ENCODE peak calls at places on chromosome 17, in seven cellular contexts. One of them, this sample, is unnamed. For H3K4me1, the result is how much of the 10 kb centered on the place peaks cover.

GRCh38 chr17:31541559-31541958 is 150.1 kb downstream of the RAB11FIP4 start:
- ATAC-seq in heart left ventricle: peak
- ATAC-seq in HCT116: peak
- ATAC-seq in right lobe of liver: peak
- ATAC-seq in GM12878: peak
- ATAC-seq in A549: peak
- ATAC-seq in K562: peak
- ATAC-seq in this sample: no peak

GRCh38 chr17:38873646-38874380 is 4.0 kb downstream of the LASP1 start:
- ATAC-seq in heart left ventricle: no peak
- ATAC-seq in HCT116: no peak
- ATAC-seq in right lobe of liver: no peak
- ATAC-seq in GM12878: no peak
- ATAC-seq in A549: no peak
- ATAC-seq in K562: no peak
- ATAC-seq in this sample: no peak

GRCh38 chr17:6749519-6749918 is 6.3 kb upstream of the XAF1 start:
- ATAC-seq in heart left ventricle: no peak
- ATAC-seq in HCT116: peak
- ATAC-seq in right lobe of liver: no peak
- ATAC-seq in GM12878: no peak
- ATAC-seq in A549: no peak
- ATAC-seq in K562: no peak
- ATAC-seq in this sample: no peak

GRCh38 chr17:76683011-76683755 is 27.6 kb downstream of the MXRA7 start:
- ATAC-seq in heart left ventricle: no peak
- ATAC-seq in HCT116: no peak
- ATAC-seq in right lobe of liver: no peak
- ATAC-seq in GM12878: peak
- ATAC-seq in A549: no peak
- ATAC-seq in K562: peak
- ATAC-seq in this sample: no peak

GRCh38 chr17:39928868-39929651 is 1.5 kb downstream of the LRRC3C start:
- ATAC-seq in heart left ventricle: peak
- ATAC-seq in HCT116: no peak
- ATAC-seq in right lobe of liver: no peak
- ATAC-seq in GM12878: peak
- ATAC-seq in A549: peak
- ATAC-seq in K562: no peak
- ATAC-seq in this sample: no peak

GRCh38 chr17:81869221-81870154 is 1.6 kb downstream of the ARHGDIA start:
- ATAC-seq in heart left ventricle: no peak
- ATAC-seq in HCT116: peak
- ATAC-seq in right lobe of liver: no peak
- ATAC-seq in GM12878: peak
- ATAC-seq in A549: peak
- ATAC-seq in K562: peak
- ATAC-seq in this sample: peak

GRCh38 chr17:2202302-2202995 is 101.1 kb downstream of the SMG6 start:
- ATAC-seq in heart left ventricle: no peak
- ATAC-seq in HCT116: no peak
- ATAC-seq in right lobe of liver: no peak
- ATAC-seq in GM12878: no peak
- ATAC-seq in A549: no peak
- ATAC-seq in K562: no peak
- ATAC-seq in this sample: no peak

GRCh38 chr17:83098241-83099085 is 19.1 kb downstream of the METRNL start:
- ATAC-seq in heart left ventricle: peak
- ATAC-seq in HCT116: no peak
- ATAC-seq in right lobe of liver: peak
- ATAC-seq in GM12878: no peak
- ATAC-seq in A549: no peak
- ATAC-seq in K562: no peak
- ATAC-seq in this sample: no peak

GRCh38 chr17:34368455-34369195 is 5.6 kb upstream of the CCL1 start:
- ATAC-seq in heart left ventricle: no peak
- ATAC-seq in HCT116: no peak
- ATAC-seq in right lobe of liver: peak
- ATAC-seq in GM12878: no peak
- ATAC-seq in A549: no peak
- ATAC-seq in K562: no peak
- ATAC-seq in this sample: no peak

GRCh38 chr17:41760878-41761277 is 25.6 kb downstream of the JUP start:
- ATAC-seq in heart left ventricle: no peak
- ATAC-seq in HCT116: no peak
- ATAC-seq in right lobe of liver: no peak
- ATAC-seq in GM12878: peak
- ATAC-seq in A549: no peak
- ATAC-seq in K562: no peak
- ATAC-seq in this sample: no peak

GRCh38 chr17:7356072-7356549 is 1.2 kb downstream of the TMEM95 start:
- ATAC-seq in heart left ventricle: peak
- ATAC-seq in HCT116: peak
- ATAC-seq in right lobe of liver: peak
- ATAC-seq in GM12878: peak
- ATAC-seq in A549: peak
- ATAC-seq in K562: peak
- ATAC-seq in this sample: peak

GRCh38 chr17:69326302-69327059 is 452 bp downstream of the ABCA5 start:
- ATAC-seq in heart left ventricle: peak
- ATAC-seq in HCT116: peak
- ATAC-seq in right lobe of liver: peak
- ATAC-seq in GM12878: peak
- ATAC-seq in A549: peak
- ATAC-seq in K562: peak
- ATAC-seq in this sample: no peak

GRCh38 chr17:61687769-61688168 is 96.8 kb upstream of the NACA2 start:
- ATAC-seq in heart left ventricle: no peak
- ATAC-seq in HCT116: no peak
- ATAC-seq in right lobe of liver: no peak
- ATAC-seq in GM12878: no peak
- ATAC-seq in A549: no peak
- ATAC-seq in K562: no peak
- ATAC-seq in this sample: no peak

DNA sequence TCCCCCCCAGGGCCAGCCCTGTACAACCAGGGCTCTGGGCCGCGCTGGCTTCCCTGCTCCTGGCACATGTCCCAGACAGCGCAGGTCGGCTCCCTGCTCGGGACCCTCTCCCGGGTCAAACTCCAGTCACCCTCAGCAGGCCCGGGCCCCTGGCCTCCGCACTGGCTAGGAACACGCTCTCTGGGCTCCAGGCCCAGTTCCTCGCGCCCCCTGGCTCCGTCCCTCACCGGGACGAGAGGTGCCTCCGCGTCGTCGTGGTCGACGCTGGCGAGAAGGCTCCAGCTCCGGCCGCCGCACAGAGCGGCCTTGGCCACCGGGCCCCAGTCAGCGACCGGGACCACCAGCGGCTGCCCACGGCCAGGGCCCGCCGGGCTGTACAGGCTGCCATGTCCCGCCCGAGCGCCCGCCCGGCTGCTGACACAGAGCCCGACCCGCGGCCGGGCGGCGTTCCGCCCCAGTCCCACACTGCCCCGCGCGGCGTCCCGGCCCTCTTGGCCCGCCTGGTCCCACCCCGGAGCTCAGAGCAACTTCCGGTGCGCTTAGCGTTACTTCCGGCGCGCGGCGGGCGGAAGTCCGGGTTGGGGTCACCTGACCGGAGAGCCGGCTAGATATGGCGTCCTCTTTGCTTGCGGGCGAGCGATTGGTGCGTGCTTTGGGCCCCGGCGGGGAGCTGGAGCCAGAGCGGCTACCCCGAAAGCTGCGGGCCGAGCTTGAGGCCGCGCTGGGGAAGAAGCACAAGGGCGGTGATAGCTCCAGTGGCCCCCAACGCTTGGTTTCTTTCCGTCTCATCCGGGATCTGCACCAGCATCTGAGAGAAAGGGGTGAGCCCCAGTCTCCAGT is at the start of gene POLDIP2:
- ATAC-seq in heart left ventricle: peak
- ATAC-seq in HCT116: peak
- ATAC-seq in right lobe of liver: peak
- ATAC-seq in GM12878: peak
- ATAC-seq in A549: peak
- ATAC-seq in K562: peak
- ATAC-seq in this sample: peak
- TF ChIP-seq POLR2A in heart left ventricle: peak
- TF ChIP-seq POLR2A in HCT116: peak
- TF ChIP-seq POLR2A in right lobe of liver: peak
- TF ChIP-seq POLR2A in GM12878: peak
- TF ChIP-seq POLR2A in A549: peak
- TF ChIP-seq POLR2A in K562: peak
- TF ChIP-seq POLR2A in this sample: peak

GRCh38 chr17:57911834-57912673 is 43.2 kb downstream of the CUEDC1 start:
- ATAC-seq in heart left ventricle: peak
- ATAC-seq in HCT116: peak
- ATAC-seq in right lobe of liver: peak
- ATAC-seq in GM12878: no peak
- ATAC-seq in A549: peak
- ATAC-seq in K562: no peak
- ATAC-seq in this sample: peak
- H3K4me1 ChIP-seq in heart left ventricle: half or more
- H3K4me1 ChIP-seq in HCT116: half or more
- H3K4me1 ChIP-seq in right lobe of liver: under half
- H3K4me1 ChIP-seq in GM12878: under half
- H3K4me1 ChIP-seq in A549: half or more
- H3K4me1 ChIP-seq in K562: under half
- H3K4me1 ChIP-seq in this sample: half or more

GRCh38 chr17:36640346-36640745 is 39.0 kb downstream of the MRM1 start:
- ATAC-seq in heart left ventricle: no peak
- ATAC-seq in HCT116: no peak
- ATAC-seq in right lobe of liver: no peak
- ATAC-seq in GM12878: no peak
- ATAC-seq in A549: no peak
- ATAC-seq in K562: no peak
- ATAC-seq in this sample: no peak

GRCh38 chr17:36640836-36641235 is 39.5 kb downstream of the MRM1 start:
- ATAC-seq in heart left ventricle: no peak
- ATAC-seq in HCT116: no peak
- ATAC-seq in right lobe of liver: no peak
- ATAC-seq in GM12878: no peak
- ATAC-seq in A549: no peak
- ATAC-seq in K562: no peak
- ATAC-seq in this sample: no peak

GRCh38 chr17:36641877-36642845 is 40.8 kb downstream of the MRM1 start:
- ATAC-seq in heart left ventricle: no peak
- ATAC-seq in HCT116: no peak
- ATAC-seq in right lobe of liver: no peak
- ATAC-seq in GM12878: no peak
- ATAC-seq in A549: peak
- ATAC-seq in K562: no peak
- ATAC-seq in this sample: no peak

GRCh38 chr17:36643086-36643685 is 41.8 kb downstream of the MRM1 start:
- ATAC-seq in heart left ventricle: no peak
- ATAC-seq in HCT116: no peak
- ATAC-seq in right lobe of liver: no peak
- ATAC-seq in GM12878: no peak
- ATAC-seq in A549: no peak
- ATAC-seq in K562: no peak
- ATAC-seq in this sample: no peak

GRCh38 chr17:36641331-36641876 is 40.0 kb downstream of the MRM1 start:
- ATAC-seq in heart left ventricle: no peak
- ATAC-seq in HCT116: no peak
- ATAC-seq in right lobe of liver: peak
- ATAC-seq in GM12878: no peak
- ATAC-seq in A549: peak
- ATAC-seq in K562: no peak
- ATAC-seq in this sample: no peak
- H3K4me3 ChIP-seq in heart left ventricle: peak
- H3K4me3 ChIP-seq in HCT116: no peak
- H3K4me3 ChIP-seq in right lobe of liver: peak
- H3K4me3 ChIP-seq in GM12878: no peak
- H3K4me3 ChIP-seq in A549: peak
- H3K4me3 ChIP-seq in K562: no peak
- H3K4me3 ChIP-seq in this sample: peak

DNA sequence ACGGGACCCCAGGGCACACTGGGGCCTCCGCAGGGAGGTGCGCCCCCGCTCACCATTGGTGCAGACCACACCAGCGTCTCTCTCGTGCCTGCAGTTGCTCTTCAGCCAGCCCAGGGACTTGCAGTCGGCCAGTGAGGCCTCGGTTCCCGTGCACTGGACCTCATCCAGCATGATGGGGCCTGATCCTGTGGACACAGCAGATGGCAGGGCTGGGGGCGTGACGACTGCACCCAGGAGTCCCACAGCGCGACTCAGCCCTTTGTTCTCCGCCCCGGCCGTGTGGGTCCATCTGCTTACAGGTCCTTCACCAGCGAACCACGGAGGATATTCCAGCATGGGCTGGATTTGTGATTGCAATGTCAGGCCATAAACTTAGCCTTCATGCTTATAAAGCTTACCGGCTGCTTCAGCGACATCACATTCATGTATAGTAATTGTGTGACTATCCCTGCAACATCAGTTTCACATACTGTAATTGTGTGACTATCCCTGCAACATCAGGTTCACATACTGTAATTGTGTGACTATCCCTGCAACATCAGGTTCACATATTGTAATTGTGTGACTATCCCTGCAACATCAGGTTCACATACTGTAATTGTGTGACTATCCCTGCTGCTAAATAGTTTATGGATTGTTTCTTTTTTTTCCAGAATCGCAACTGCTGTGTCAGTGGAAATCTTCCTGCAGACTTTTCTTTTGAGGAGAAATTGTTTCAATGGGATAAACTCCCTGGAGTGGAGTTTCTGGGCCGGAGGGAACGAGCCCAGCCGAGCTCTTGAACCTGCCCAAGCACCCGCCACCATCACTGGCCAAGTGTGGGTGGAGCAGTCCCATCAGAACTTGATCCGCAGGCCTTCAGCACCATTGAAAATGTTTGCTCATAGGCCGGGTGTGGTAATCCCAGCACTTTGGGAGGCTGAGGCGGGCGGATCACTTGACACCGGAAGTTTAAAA is 4.8 kb downstream of the LGALS3BP start:
- ATAC-seq in heart left ventricle: peak
- ATAC-seq in HCT116: peak
- ATAC-seq in right lobe of liver: peak
- ATAC-seq in GM12878: no peak
- ATAC-seq in A549: peak
- ATAC-seq in K562: peak
- ATAC-seq in this sample: peak
- TF ChIP-seq POLR2A in heart left ventricle: no peak
- TF ChIP-seq POLR2A in HCT116: no peak
- TF ChIP-seq POLR2A in right lobe of liver: peak
- TF ChIP-seq POLR2A in GM12878: no peak
- TF ChIP-seq POLR2A in A549: no peak
- TF ChIP-seq POLR2A in K562: no peak
- TF ChIP-seq POLR2A in this sample: no peak

GRCh38 chr17:63495471-63495870 is 18.6 kb downstream of the ACE start:
- ATAC-seq in heart left ventricle: no peak
- ATAC-seq in HCT116: no peak
- ATAC-seq in right lobe of liver: no peak
- ATAC-seq in GM12878: no peak
- ATAC-seq in A549: no peak
- ATAC-seq in K562: no peak
- ATAC-seq in this sample: no peak
- H3K4me1 ChIP-seq in heart left ventricle: under half
- H3K4me1 ChIP-seq in HCT116: under half
- H3K4me1 ChIP-seq in right lobe of liver: under half
- H3K4me1 ChIP-seq in GM12878: under half
- H3K4me1 ChIP-seq in A549: under half
- H3K4me1 ChIP-seq in K562: under half
- H3K4me1 ChIP-seq in this sample: under half

This sample was measured in gastroesophageal sphincter.